ENCODE peak calls at places on chromosomes 11 and 22, in four cellular contexts. P is K562, E is A549, U is IMR-90. Q is an unnamed sample.

GRCh38 chr11:84396521-84396920 is 1110.4 kb upstream of the CCDC90B start:
- DNase-seq in E (no peak), P (no peak), U (no peak), Q (no peak)

GRCh38 chr11:27447288-27447914 is 25.2 kb downstream of the LGR4 start:
- DNase-seq in E (no peak), P (no peak), U (no peak), Q (no peak)

GRCh38 chr11:75031224-75031753 is 42.6 kb downstream of the NEU3 start:
- DNase-seq in U (peak), P (peak), E (no peak), Q (no peak)

GRCh38 chr22:19806213-19807160 is 45.9 kb downstream of the TBX1 start:
- DNase-seq in E (peak), P (peak), U (no peak), Q (no peak)

GRCh38 chr11:115391598-115391997 is 112.6 kb downstream of the CADM1 start:
- DNase-seq in P (no peak), E (no peak), U (peak), Q (no peak)

GRCh38 chr11:122115520-122116343 is at the start of gene BLID:
- DNase-seq in E (no peak), P (no peak), U (peak), Q (no peak)

GRCh38 chr22:42644422-42645340 is 4.3 kb upstream of the ATP5MGL start:
- DNase-seq in P (no peak), U (no peak), E (no peak), Q (no peak)

GRCh38 chr11:117385906-117386305 is 58.3 kb downstream of the CEP164 start:
- DNase-seq in U (no peak), P (no peak), E (no peak), Q (no peak)

GRCh38 chr11:59053387-59053786 is 32.7 kb upstream of the GLYATL1B start:
- DNase-seq in P (peak), U (peak), E (no peak), Q (peak)

GRCh38 chr11:128210148-128210940 is 377.0 kb downstream of the ETS1 start:
- DNase-seq in U (peak), P (no peak), E (peak), Q (no peak)

GRCh38 chr11:19723572-19724342 is 11.1 kb downstream of the NAV2 start:
- DNase-seq in E (no peak), P (no peak), U (peak), Q (no peak)

GRCh38 chr11:32016111-32016510 is 74.8 kb upstream of the RCN1 start:
- DNase-seq in E (no peak), P (no peak), U (no peak), Q (no peak)

GRCh38 chr22:33529424-33530113 is 390.7 kb downstream of the LARGE1 start:
- DNase-seq in U (peak), E (no peak), P (no peak), Q (no peak)

GRCh38 chr11:66707486-66707885 is 21.5 kb downstream of the SPTBN2 start:
- DNase-seq in P (no peak), E (no peak), U (no peak), Q (no peak)

GRCh38 chr11:43845816-43846215 is 34.8 kb upstream of the ALKBH3 start:
- DNase-seq in P (no peak), U (no peak), E (no peak), Q (no peak)

GRCh38 chr11:46560300-46561025 is 33.4 kb downstream of the AMBRA1 start:
- DNase-seq in P (no peak), E (no peak), U (peak), Q (no peak)

GRCh38 chr22:19466126-19466716 is 12.8 kb downstream of the UFD1 start:
- DNase-seq in U (no peak), E (no peak), P (no peak), Q (no peak)

GRCh38 chr11:129734654-129735053 is 81.0 kb upstream of the TMEM45B start:
- DNase-seq in U (no peak), E (no peak), P (no peak), Q (no peak)

GRCh38 chr11:65501530-65502273 is 2.9 kb downstream of the MALAT1 start:
- DNase-seq in P (peak), U (peak), E (no peak), Q (no peak)

GRCh38 chr11:68927280-68928107 is 23.8 kb downstream of the IGHMBP2 start:
- DNase-seq in E (no peak), P (no peak), U (peak), Q (no peak)

GRCh38 chr11:26231252-26231661 is 100.7 kb upstream of the ANO3 start:
- DNase-seq in U (peak), E (no peak), P (no peak), Q (no peak)

GRCh38 chr22:41612626-41613025 is 8.2 kb downstream of the DESI1 start:
- DNase-seq in U (no peak), P (no peak), E (no peak), Q (no peak)

GRCh38 chr11:129611661-129612566 is 203.7 kb upstream of the TMEM45B start:
- DNase-seq in E (no peak), U (no peak), P (peak), Q (no peak)

GRCh38 chr11:12798609-12799011 is 124.4 kb downstream of the TEAD1 start:
- DNase-seq in E (no peak), U (no peak), P (no peak), Q (no peak)

GRCh38 chr11:64916040-64916847 is 765 bp downstream of the ATG2A start:
- DNase-seq in U (peak), E (peak), P (peak), Q (no peak)

GRCh38 chr22:28297504-28297903 is 378.4 kb upstream of the PITPNB start:
- DNase-seq in P (no peak), E (no peak), U (peak), Q (no peak)

GRCh38 chr22:24089951-24090350 is 78.8 kb downstream of the CABIN1 start:
- DNase-seq in P (no peak), U (no peak), E (no peak), Q (no peak)
- TF ChIP-seq MAFK in P (no peak), U (no peak), E (no peak), Q (no peak)

GRCh38 chr11:73361953-73362776 is 14.0 kb upstream of the RELT start:
- DNase-seq in U (no peak), P (peak), E (no peak), Q (peak)

GRCh38 chr11:73358071-73358470 is 18.1 kb upstream of the RELT start:
- DNase-seq in P (no peak), E (no peak), U (peak), Q (no peak)

GRCh38 chr11:73359341-73359740 is 16.9 kb upstream of the RELT start:
- DNase-seq in P (no peak), U (peak), E (no peak), Q (no peak)

GRCh38 chr11:73360743-73361369 is 15.3 kb upstream of the RELT start:
- DNase-seq in U (no peak), P (no peak), E (no peak), Q (no peak)

GRCh38 chr11:73359930-73360742 is 16.1 kb upstream of the RELT start:
- DNase-seq in U (peak), P (peak), E (peak), Q (peak)
- TF ChIP-seq MAFK in U (no peak), P (no peak), E (no peak), Q (no peak)

DNA sequence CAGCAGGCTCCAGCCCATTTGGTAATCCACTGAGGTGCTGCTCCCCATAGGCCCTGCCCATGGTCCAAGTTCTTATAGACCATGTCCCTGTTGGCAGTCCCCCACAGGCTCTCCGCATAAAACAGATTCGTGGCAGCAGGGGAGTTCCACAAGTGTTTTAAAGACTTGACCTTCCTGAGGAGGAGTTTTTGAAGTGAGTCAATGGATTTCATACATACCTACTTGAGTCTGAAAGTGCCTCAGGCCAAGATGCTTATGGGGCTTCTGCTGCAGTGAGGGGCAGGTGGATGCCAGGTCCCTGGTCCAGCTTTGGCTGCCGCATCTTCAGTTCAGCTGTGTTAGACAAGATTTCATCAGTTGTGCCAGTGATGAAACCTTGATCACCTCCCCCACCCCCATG is 43.3 kb downstream of the CABIN1 start:
- DNase-seq in P (no peak), U (peak), E (no peak), Q (no peak)
- TF ChIP-seq MAFK in P (no peak), U (no peak), E (no peak), Q (no peak)

GRCh38 chr11:34201130-34201529 is 95.7 kb downstream of the NAT10 start:
- DNase-seq in P (no peak), E (no peak), U (no peak), Q (no peak)
- TF ChIP-seq MAFK in P (no peak), E (no peak), U (no peak), Q (no peak)

DNA sequence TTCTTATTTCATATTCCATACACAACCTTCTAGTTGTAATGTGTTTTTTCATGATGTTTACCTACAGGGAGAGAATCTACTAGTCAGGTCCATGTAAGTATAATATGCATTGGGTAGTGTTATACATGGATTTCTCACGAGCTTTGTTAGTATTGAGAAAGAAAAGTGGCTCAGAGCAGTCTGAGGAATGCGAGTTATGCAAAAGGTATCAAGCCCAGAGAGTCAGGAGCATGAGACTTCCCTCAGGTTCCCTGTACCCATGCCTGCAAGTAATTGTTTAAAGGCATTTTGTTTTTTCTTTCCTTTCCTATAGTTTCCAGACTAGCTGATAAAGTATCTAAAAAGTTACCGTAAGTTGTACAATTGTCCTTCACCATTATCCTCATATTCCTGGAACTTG is 66.1 kb downstream of the STK33 start:
- DNase-seq in U (no peak), E (no peak), P (no peak), Q (no peak)
- TF ChIP-seq MAFK in U (no peak), E (no peak), P (no peak), Q (no peak)

Q was measured in H1.